ENCODE peak calls at places on chromosomes 11 and 22, in four cellular contexts. A, Z, X and G are unnamed samples.

GRCh38 chr11:47412152-47412746 is 3.9 kb downstream of the SLC39A13 start:
- DNase-seq in A (peak), Z (peak), X (peak), G (peak)

GRCh38 chr22:43011079-43011478 is 3.9 kb downstream of the PACSIN2 start:
- DNase-seq in A (no peak), Z (no peak), X (no peak), G (no peak)

GRCh38 chr22:20037419-20037818 is 16.5 kb downstream of the TANGO2 start:
- DNase-seq in A (no peak), Z (no peak), X (no peak), G (no peak)

GRCh38 chr11:10990637-10991036 is 132.8 kb upstream of the ZBED5 start:
- DNase-seq in A (no peak), Z (no peak), X (no peak), G (no peak)

GRCh38 chr22:33823552-33823951 is 96.7 kb downstream of the LARGE1 start:
- DNase-seq in A (peak), Z (no peak), X (no peak), G (no peak)

GRCh38 chr11:2444301-2445106 is at the start of the genes KCNQ1 and TRPM5:
- DNase-seq in A (no peak), Z (peak), X (peak), G (peak)

GRCh38 chr22:25048659-25049657 is 96.4 kb downstream of the KIAA1671 start:
- DNase-seq in A (peak), Z (peak), X (peak), G (peak)

GRCh38 chr22:36528336-36528735 is 630 bp downstream of the EIF3D start:
- DNase-seq in A (peak), Z (no peak), X (peak), G (no peak)

GRCh38 chr11:34904421-34904950 is 11.7 kb downstream of the APIP start:
- DNase-seq in A (peak), Z (no peak), X (peak), G (no peak)

GRCh38 chr11:111476366-111476765 is 35.8 kb downstream of the BTG4 start:
- DNase-seq in A (no peak), Z (no peak), X (no peak), G (no peak)

GRCh38 chr11:25587496-25587895 is 744.4 kb upstream of the ANO3 start:
- DNase-seq in A (no peak), Z (no peak), X (no peak), G (no peak)

GRCh38 chr11:10488121-10488580 is 33.1 kb downstream of the AMPD3 start:
- DNase-seq in A (peak), Z (peak), X (peak), G (peak)

GRCh38 chr11:116955548-116955947 is 118.1 kb upstream of the APOA1 start:
- DNase-seq in A (no peak), Z (no peak), X (peak), G (no peak)

GRCh38 chr11:12993626-12994025 is 15.5 kb upstream of the RASSF10 start:
- DNase-seq in A (no peak), Z (no peak), X (no peak), G (no peak)

GRCh38 chr22:38397189-38398097 is 57.6 kb downstream of the KCNJ4 start:
- DNase-seq in A (peak), Z (peak), X (peak), G (peak)

DNA sequence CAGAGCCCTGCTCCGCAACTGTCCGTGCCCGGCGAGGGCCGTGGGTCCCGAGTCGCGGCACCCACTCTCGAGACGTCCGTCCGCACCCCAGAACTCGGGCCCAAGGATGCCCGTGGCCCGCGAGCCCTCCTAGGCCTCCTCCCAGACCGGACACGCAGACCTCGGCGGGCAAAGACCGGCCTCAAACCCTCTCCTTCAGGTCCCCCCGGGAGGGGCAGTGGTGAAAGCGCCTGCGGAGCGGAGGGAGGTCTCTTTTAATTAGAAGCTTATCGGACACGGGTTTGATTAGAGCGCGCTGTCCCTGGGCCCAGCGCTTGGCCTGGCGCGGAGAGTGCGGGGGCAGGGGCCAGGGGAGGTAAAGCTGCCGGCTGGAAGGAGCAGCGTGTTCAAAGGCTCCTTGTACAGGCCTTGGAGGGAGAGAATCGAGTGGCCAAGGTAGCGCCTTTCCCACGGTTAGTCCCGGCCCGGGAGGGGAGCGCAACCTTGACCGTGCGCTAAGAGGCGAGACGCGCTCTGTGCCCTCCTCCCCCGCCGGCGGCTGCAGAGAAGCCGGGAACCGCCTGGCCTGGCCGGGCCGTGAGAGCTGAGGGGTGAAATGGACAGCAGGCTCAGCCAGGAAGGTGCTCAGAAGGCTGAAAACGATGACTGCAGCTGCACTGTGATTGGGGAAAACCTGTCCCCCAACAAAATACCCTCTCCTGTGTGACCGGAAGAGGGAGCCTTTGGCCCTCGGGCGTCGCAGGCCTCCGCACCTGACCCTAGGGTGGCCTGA is 4.6 kb downstream of the WT1 start:
- DNase-seq in A (no peak), Z (no peak), X (no peak), G (peak)
- TF ChIP-seq CTCF in A (peak), Z (no peak), X (no peak), G (no peak)

DNA sequence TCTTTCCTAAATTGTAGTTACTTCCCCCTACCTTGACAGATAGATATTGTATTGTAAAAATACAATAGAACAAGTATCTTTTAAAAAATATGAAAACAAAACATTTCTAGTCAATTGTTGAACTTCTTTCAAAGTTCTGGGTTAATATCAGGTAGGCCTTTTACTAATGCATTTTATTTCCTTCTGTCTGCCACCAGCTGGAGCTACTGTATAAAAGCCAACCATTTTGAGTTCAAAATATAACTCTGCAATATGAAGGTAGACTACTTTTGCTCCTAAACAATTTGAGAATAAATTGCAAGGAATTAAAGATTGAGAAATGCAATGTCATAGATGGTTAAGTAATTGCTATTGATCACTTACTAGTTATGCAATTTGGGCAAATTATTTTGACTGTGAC is 22.1 kb upstream of the LIN7C start:
- DNase-seq in A (no peak), Z (no peak), X (no peak), G (no peak)
- TF ChIP-seq CTCF in A (no peak), Z (no peak), X (peak), G (no peak)

GRCh38 chr22:27815826-27816530 is 14.4 kb upstream of the MN1 start:
- DNase-seq in A (no peak), Z (no peak), X (no peak), G (no peak)
- TF ChIP-seq CTCF in A (no peak), Z (no peak), X (no peak), G (no peak)

GRCh38 chr22:27422442-27422841 is 379.1 kb downstream of the MN1 start:
- DNase-seq in A (no peak), Z (no peak), X (no peak), G (no peak)
- TF ChIP-seq CTCF in A (no peak), Z (no peak), X (no peak), G (no peak)

GRCh38 chr11:19813158-19813879 is 100.7 kb downstream of the NAV2 start:
- DNase-seq in A (no peak), Z (no peak), X (no peak), G (no peak)
- TF ChIP-seq CTCF in A (no peak), Z (no peak), X (no peak), G (no peak)

GRCh38 chr11:46383404-46383758 is 1.9 kb downstream of the MDK start:
- DNase-seq in A (no peak), Z (no peak), X (no peak), G (no peak)
- TF ChIP-seq CTCF in A (no peak), Z (no peak), X (peak), G (no peak)

GRCh38 chr11:104328514-104328912 is 164.6 kb upstream of the PDGFD start:
- DNase-seq in A (no peak), Z (no peak), X (no peak), G (no peak)

GRCh38 chr11:104327864-104328513 is 164.0 kb upstream of the PDGFD start:
- DNase-seq in A (no peak), Z (no peak), X (no peak), G (no peak)

GRCh38 chr11:104332110-104332509 is 168.2 kb upstream of the PDGFD start:
- DNase-seq in A (peak), Z (no peak), X (peak), G (no peak)

GRCh38 chr11:104325093-104325492 is 161.1 kb upstream of the PDGFD start:
- DNase-seq in A (no peak), Z (no peak), X (no peak), G (no peak)

GRCh38 chr11:104329043-104329442 is 165.1 kb upstream of the PDGFD start:
- DNase-seq in A (no peak), Z (no peak), X (no peak), G (no peak)
- TF ChIP-seq CTCF in A (no peak), Z (no peak), X (no peak), G (no peak)

GRCh38 chr11:125887373-125888324 is at the start of gene HYLS1:
- DNase-seq in A (peak), Z (peak), X (peak), G (peak)
- TF ChIP-seq CTCF in A (peak), Z (no peak), X (peak), G (peak)